ENCODE peak calls at places on chromosome 3, in seven cellular contexts. One of them, this sample, is unnamed.

GRCh38 chr3:127987309-127987995 is 64.8 kb upstream of the SEC61A1 start:
- DNase-seq in prostate gland: no peak
- DNase-seq in body of pancreas: no peak
- DNase-seq in adrenal gland: no peak
- DNase-seq in esophagus squamous epithelium: no peak
- DNase-seq in H54: no peak
- DNase-seq in IMR-90: no peak
- DNase-seq in this sample: no peak

GRCh38 chr3:24622696-24623225 is 128.1 kb upstream of the THRB start:
- DNase-seq in prostate gland: no peak
- DNase-seq in body of pancreas: no peak
- DNase-seq in adrenal gland: no peak
- DNase-seq in esophagus squamous epithelium: no peak
- DNase-seq in H54: no peak
- DNase-seq in IMR-90: no peak
- DNase-seq in this sample: no peak

GRCh38 chr3:10470666-10471336 is 34.6 kb downstream of the ATP2B2 start:
- DNase-seq in prostate gland: no peak
- DNase-seq in body of pancreas: no peak
- DNase-seq in adrenal gland: no peak
- DNase-seq in esophagus squamous epithelium: no peak
- DNase-seq in H54: no peak
- DNase-seq in IMR-90: no peak
- DNase-seq in this sample: no peak

GRCh38 chr3:147930417-147930816 is 521.3 kb downstream of the ZIC1 start:
- DNase-seq in prostate gland: no peak
- DNase-seq in body of pancreas: no peak
- DNase-seq in adrenal gland: no peak
- DNase-seq in esophagus squamous epithelium: no peak
- DNase-seq in H54: no peak
- DNase-seq in IMR-90: peak
- DNase-seq in this sample: no peak

GRCh38 chr3:155079795-155080546 is at the start of gene MME:
- DNase-seq in prostate gland: peak
- DNase-seq in body of pancreas: peak
- DNase-seq in adrenal gland: no peak
- DNase-seq in esophagus squamous epithelium: no peak
- DNase-seq in H54: peak
- DNase-seq in IMR-90: peak
- DNase-seq in this sample: no peak

GRCh38 chr3:127777861-127778711 is 44.2 kb downstream of the MGLL start:
- DNase-seq in prostate gland: no peak
- DNase-seq in body of pancreas: no peak
- DNase-seq in adrenal gland: no peak
- DNase-seq in esophagus squamous epithelium: no peak
- DNase-seq in H54: no peak
- DNase-seq in IMR-90: no peak
- DNase-seq in this sample: no peak

GRCh38 chr3:149589332-149589731 is 68.5 kb downstream of the WWTR1 start:
- DNase-seq in prostate gland: no peak
- DNase-seq in body of pancreas: no peak
- DNase-seq in adrenal gland: no peak
- DNase-seq in esophagus squamous epithelium: no peak
- DNase-seq in H54: no peak
- DNase-seq in IMR-90: peak
- DNase-seq in this sample: no peak

GRCh38 chr3:24601500-24601899 is 106.8 kb upstream of the THRB start:
- DNase-seq in prostate gland: no peak
- DNase-seq in body of pancreas: no peak
- DNase-seq in adrenal gland: no peak
- DNase-seq in esophagus squamous epithelium: no peak
- DNase-seq in H54: no peak
- DNase-seq in IMR-90: no peak
- DNase-seq in this sample: no peak

GRCh38 chr3:186996356-186996755 is 66.0 kb downstream of the ST6GAL1 start:
- DNase-seq in prostate gland: no peak
- DNase-seq in body of pancreas: no peak
- DNase-seq in adrenal gland: no peak
- DNase-seq in esophagus squamous epithelium: no peak
- DNase-seq in H54: no peak
- DNase-seq in IMR-90: no peak
- DNase-seq in this sample: no peak
- TF ChIP-seq POLR2A in prostate gland: no peak
- TF ChIP-seq POLR2A in body of pancreas: no peak
- TF ChIP-seq POLR2A in adrenal gland: no peak
- TF ChIP-seq POLR2A in esophagus squamous epithelium: no peak
- TF ChIP-seq POLR2A in H54: no peak
- TF ChIP-seq POLR2A in IMR-90: no peak
- TF ChIP-seq POLR2A in this sample: no peak

GRCh38 chr3:168094877-168095610 is 680 bp downstream of the GOLIM4 start:
- DNase-seq in prostate gland: peak
- DNase-seq in body of pancreas: peak
- DNase-seq in adrenal gland: peak
- DNase-seq in esophagus squamous epithelium: peak
- DNase-seq in H54: peak
- DNase-seq in IMR-90: peak
- DNase-seq in this sample: peak
- TF ChIP-seq POLR2A in prostate gland: no peak
- TF ChIP-seq POLR2A in body of pancreas: no peak
- TF ChIP-seq POLR2A in adrenal gland: peak
- TF ChIP-seq POLR2A in esophagus squamous epithelium: no peak
- TF ChIP-seq POLR2A in H54: peak
- TF ChIP-seq POLR2A in IMR-90: peak
- TF ChIP-seq POLR2A in this sample: peak

GRCh38 chr3:50338989-50339388 is 1.6 kb downstream of the RASSF1 start:
- DNase-seq in prostate gland: no peak
- DNase-seq in body of pancreas: no peak
- DNase-seq in adrenal gland: no peak
- DNase-seq in esophagus squamous epithelium: no peak
- DNase-seq in H54: no peak
- DNase-seq in IMR-90: no peak
- DNase-seq in this sample: peak

GRCh38 chr3:50339485-50340196 is 995 bp downstream of the RASSF1 start:
- DNase-seq in prostate gland: no peak
- DNase-seq in body of pancreas: no peak
- DNase-seq in adrenal gland: no peak
- DNase-seq in esophagus squamous epithelium: no peak
- DNase-seq in H54: no peak
- DNase-seq in IMR-90: peak
- DNase-seq in this sample: no peak

GRCh38 chr3:50341537-50341936 is 901 bp upstream of the RASSF1 start:
- DNase-seq in prostate gland: no peak
- DNase-seq in body of pancreas: no peak
- DNase-seq in adrenal gland: no peak
- DNase-seq in esophagus squamous epithelium: no peak
- DNase-seq in H54: no peak
- DNase-seq in IMR-90: no peak
- DNase-seq in this sample: no peak

GRCh38 chr3:50341996-50342732 is 1.5 kb upstream of the RASSF1 start:
- DNase-seq in prostate gland: no peak
- DNase-seq in body of pancreas: no peak
- DNase-seq in adrenal gland: no peak
- DNase-seq in esophagus squamous epithelium: no peak
- DNase-seq in H54: no peak
- DNase-seq in IMR-90: no peak
- DNase-seq in this sample: no peak

GRCh38 chr3:50340404-50341329 is at the start of gene RASSF1:
- DNase-seq in prostate gland: no peak
- DNase-seq in body of pancreas: peak
- DNase-seq in adrenal gland: peak
- DNase-seq in esophagus squamous epithelium: no peak
- DNase-seq in H54: no peak
- DNase-seq in IMR-90: no peak
- DNase-seq in this sample: peak
- TF ChIP-seq POLR2A in prostate gland: no peak
- TF ChIP-seq POLR2A in body of pancreas: peak
- TF ChIP-seq POLR2A in adrenal gland: no peak
- TF ChIP-seq POLR2A in esophagus squamous epithelium: peak
- TF ChIP-seq POLR2A in H54: no peak
- TF ChIP-seq POLR2A in IMR-90: no peak
- TF ChIP-seq POLR2A in this sample: peak

GRCh38 chr3:53881691-53882593 is at the start of gene ACTR8:
- DNase-seq in prostate gland: peak
- DNase-seq in body of pancreas: peak
- DNase-seq in adrenal gland: peak
- DNase-seq in esophagus squamous epithelium: peak
- DNase-seq in H54: peak
- DNase-seq in IMR-90: peak
- DNase-seq in this sample: peak
- TF ChIP-seq POLR2A in prostate gland: peak
- TF ChIP-seq POLR2A in body of pancreas: peak
- TF ChIP-seq POLR2A in adrenal gland: peak
- TF ChIP-seq POLR2A in esophagus squamous epithelium: peak
- TF ChIP-seq POLR2A in H54: peak
- TF ChIP-seq POLR2A in IMR-90: peak
- TF ChIP-seq POLR2A in this sample: peak

DNA sequence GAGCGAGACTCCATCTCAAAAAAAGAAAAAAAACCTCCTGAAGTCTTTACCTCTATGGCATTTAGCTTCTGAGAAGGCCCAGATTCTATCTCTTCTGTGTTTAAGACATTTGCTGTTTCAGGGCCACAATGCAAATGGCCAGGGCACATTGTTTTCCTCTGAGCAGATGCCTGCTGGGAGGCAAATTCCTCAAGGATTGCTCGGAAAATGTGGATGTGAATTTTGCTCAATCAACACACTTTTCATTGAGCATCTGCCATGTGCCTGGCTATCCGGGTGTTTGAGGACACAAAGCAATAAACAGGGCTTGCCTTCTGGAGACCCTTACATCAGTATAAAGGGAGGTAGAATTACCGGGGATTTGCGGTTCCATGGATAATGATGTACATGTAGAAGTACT is 20.0 kb downstream of the TRIM71 start:
- DNase-seq in prostate gland: no peak
- DNase-seq in body of pancreas: no peak
- DNase-seq in adrenal gland: no peak
- DNase-seq in esophagus squamous epithelium: no peak
- DNase-seq in H54: no peak
- DNase-seq in IMR-90: no peak
- DNase-seq in this sample: no peak
- TF ChIP-seq POLR2A in prostate gland: no peak
- TF ChIP-seq POLR2A in body of pancreas: no peak
- TF ChIP-seq POLR2A in adrenal gland: no peak
- TF ChIP-seq POLR2A in esophagus squamous epithelium: no peak
- TF ChIP-seq POLR2A in H54: no peak
- TF ChIP-seq POLR2A in IMR-90: no peak
- TF ChIP-seq POLR2A in this sample: no peak

GRCh38 chr3:184154909-184155643 is at the start of gene DVL3:
- DNase-seq in prostate gland: peak
- DNase-seq in body of pancreas: peak
- DNase-seq in adrenal gland: peak
- DNase-seq in esophagus squamous epithelium: no peak
- DNase-seq in H54: peak
- DNase-seq in IMR-90: peak
- DNase-seq in this sample: peak
- TF ChIP-seq POLR2A in prostate gland: peak
- TF ChIP-seq POLR2A in body of pancreas: peak
- TF ChIP-seq POLR2A in adrenal gland: peak
- TF ChIP-seq POLR2A in esophagus squamous epithelium: peak
- TF ChIP-seq POLR2A in H54: peak
- TF ChIP-seq POLR2A in IMR-90: peak
- TF ChIP-seq POLR2A in this sample: no peak

GRCh38 chr3:170864525-170865208 is 5.3 kb downstream of the RPL22L1 start:
- DNase-seq in prostate gland: no peak
- DNase-seq in body of pancreas: no peak
- DNase-seq in adrenal gland: no peak
- DNase-seq in esophagus squamous epithelium: no peak
- DNase-seq in H54: no peak
- DNase-seq in IMR-90: no peak
- DNase-seq in this sample: no peak
- TF ChIP-seq POLR2A in prostate gland: no peak
- TF ChIP-seq POLR2A in body of pancreas: no peak
- TF ChIP-seq POLR2A in adrenal gland: no peak
- TF ChIP-seq POLR2A in esophagus squamous epithelium: no peak
- TF ChIP-seq POLR2A in H54: no peak
- TF ChIP-seq POLR2A in IMR-90: peak
- TF ChIP-seq POLR2A in this sample: no peak

DNA sequence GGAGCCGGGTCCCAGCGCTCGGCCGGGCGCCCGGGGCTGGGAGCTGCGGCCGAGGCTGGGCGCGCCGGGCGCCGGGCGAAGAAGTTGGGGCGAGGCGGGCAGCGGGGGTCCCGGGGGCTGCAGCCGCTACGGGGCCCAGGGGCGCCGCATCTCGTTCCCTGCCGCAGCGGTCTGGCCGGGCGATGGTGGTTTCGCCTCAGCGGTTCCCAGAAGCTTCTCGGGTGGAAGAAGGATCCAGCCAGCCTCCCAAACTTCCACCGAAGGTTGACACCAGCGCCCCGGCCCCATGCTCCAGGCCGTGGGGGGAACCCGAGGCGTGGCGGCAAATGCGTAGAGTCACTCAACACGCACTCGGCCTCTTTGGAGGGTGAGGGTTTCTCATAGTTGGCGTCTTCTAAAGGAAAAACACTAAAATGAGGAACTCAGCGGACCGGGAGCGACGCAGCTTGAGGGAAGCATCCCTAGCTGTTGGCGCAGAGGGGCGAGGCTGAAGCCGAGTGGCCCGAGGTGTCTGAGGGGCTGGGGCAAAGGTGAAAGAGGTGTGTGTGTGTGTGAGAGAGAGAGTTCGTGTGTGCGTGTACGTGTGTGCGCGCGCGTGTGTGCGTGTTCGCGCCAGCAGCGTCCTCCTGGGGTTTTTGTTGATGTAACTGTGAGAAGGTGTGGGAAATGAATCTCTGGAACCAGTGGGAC is 943 bp downstream of the BOC start:
- DNase-seq in prostate gland: no peak
- DNase-seq in body of pancreas: peak
- DNase-seq in adrenal gland: no peak
- DNase-seq in esophagus squamous epithelium: no peak
- DNase-seq in H54: peak
- DNase-seq in IMR-90: no peak
- DNase-seq in this sample: no peak
- TF ChIP-seq POLR2A in prostate gland: no peak
- TF ChIP-seq POLR2A in body of pancreas: no peak
- TF ChIP-seq POLR2A in adrenal gland: no peak
- TF ChIP-seq POLR2A in esophagus squamous epithelium: no peak
- TF ChIP-seq POLR2A in H54: no peak
- TF ChIP-seq POLR2A in IMR-90: peak
- TF ChIP-seq POLR2A in this sample: no peak

This sample was measured in erythroblast.